ENCODE peak calls at places on chromosomes 4 and X, in five cellular contexts. C, Y, T, P and Q are unnamed samples.

GRCh38 chrX:18410038-18410437 is 15.4 kb upstream of the CDKL5 start:
- DNase-seq in T (peak), C (no peak), P (no peak), Y (no peak), Q (no peak)

GRCh38 chrX:153611298-153612095 is 12.6 kb upstream of the CCNQ start:
- DNase-seq in P (no peak), Y (no peak), T (no peak), C (no peak), Q (no peak)

GRCh38 chr4:119795986-119796578 is 167.5 kb upstream of the PDE5A start:
- DNase-seq in Y (no peak), P (no peak), C (no peak), T (no peak), Q (no peak)

GRCh38 chrX:348461-349117 is 30.0 kb upstream of the GTPBP6 start:
- DNase-seq in T (no peak), C (no peak), Y (no peak), P (no peak), Q (no peak)

GRCh38 chr4:153116101-153116680 is 88.1 kb upstream of the TRIM2 start:
- DNase-seq in T (no peak), Y (peak), P (no peak), C (no peak), Q (no peak)

GRCh38 chr4:128979934-128980333 is 113.4 kb downstream of the SCLT1 start:
- DNase-seq in T (peak), P (no peak), C (no peak), Y (no peak), Q (no peak)

GRCh38 chrX:1357993-1358392 is 21.4 kb downstream of the IL3RA start:
- DNase-seq in T (no peak), P (no peak), C (no peak), Y (no peak), Q (no peak)

GRCh38 chr4:25258980-25259578 is 25.2 kb downstream of the PI4K2B start:
- DNase-seq in C (no peak), P (no peak), Y (no peak), T (peak), Q (no peak)

GRCh38 chr4:101292901-101293300 is 54.4 kb downstream of the PPP3CA start:
- DNase-seq in C (no peak), Y (no peak), P (no peak), T (no peak), Q (no peak)

GRCh38 chrX:150765782-150766350 is 72.7 kb downstream of the MTMR1 start:
- DNase-seq in Y (peak), C (no peak), T (no peak), P (no peak), Q (no peak)

GRCh38 chrX:150767475-150768131 is 74.4 kb downstream of the MTMR1 start:
- DNase-seq in P (no peak), T (peak), C (no peak), Y (peak), Q (no peak)

GRCh38 chrX:150765237-150765636 is 72.0 kb downstream of the MTMR1 start:
- DNase-seq in T (no peak), P (no peak), Y (no peak), C (no peak), Q (no peak)

GRCh38 chrX:150767045-150767395 is 73.8 kb downstream of the MTMR1 start:
- DNase-seq in P (no peak), C (no peak), T (no peak), Y (peak), Q (no peak)

DNA sequence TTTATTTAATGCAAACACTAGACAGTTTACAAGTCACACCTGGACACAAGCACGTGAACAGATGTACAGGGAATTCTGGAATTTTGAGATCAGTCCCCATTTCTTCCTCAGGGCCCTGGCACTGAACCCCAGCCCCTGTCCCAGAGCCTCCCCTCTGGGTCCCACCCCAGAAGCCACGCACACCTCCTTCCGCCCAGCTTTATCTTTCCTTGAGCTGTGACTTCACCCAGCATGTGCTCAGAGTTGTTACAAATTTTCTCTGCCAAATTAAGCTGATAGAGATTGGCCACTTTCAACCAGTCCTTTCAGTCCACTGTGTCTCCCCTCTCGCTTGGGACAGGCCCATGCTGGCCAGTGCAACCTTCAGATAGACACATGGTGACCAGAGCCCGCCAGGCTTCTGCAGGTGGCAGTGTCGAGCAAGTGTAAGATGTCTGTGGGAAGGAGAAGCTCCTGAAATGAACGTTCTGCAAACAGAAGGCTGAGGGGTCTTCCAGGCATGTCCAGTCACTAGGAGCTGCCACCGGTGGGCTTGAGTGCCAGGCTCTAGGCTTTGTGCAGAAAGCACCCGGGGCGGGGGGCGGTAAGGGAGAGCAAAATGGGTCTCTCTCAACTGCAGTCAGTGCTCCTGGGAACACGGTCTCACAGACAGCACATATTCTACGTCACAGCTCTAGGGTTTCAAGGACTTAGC is 73.3 kb downstream of the MTMR1 start:
- DNase-seq in C (no peak), Y (peak), P (peak), T (no peak), Q (no peak)
- TF ChIP-seq CTCF in C (no peak), Y (no peak), P (peak), T (no peak), Q (no peak)

DNA sequence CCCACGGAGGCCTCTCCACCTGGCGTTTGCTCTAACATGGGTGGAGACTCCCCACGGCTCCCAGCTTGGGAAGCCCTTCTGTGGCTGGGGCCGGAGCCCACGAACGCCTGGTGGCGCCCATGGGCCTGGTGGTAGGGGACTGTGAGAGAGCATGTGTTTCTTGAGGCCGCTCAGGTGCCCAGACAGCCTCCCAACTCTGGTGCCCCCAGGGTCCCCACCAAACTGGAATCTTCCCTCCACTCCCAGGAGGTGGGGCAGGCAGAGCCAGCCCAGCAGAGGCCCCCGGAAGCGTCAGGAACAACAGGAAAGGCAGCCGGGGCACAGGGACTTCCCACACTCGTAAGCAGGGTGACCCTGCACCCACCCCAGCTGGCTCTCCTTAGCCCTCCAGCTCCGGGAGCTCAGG is 33.3 kb upstream of the FGFR3 start:
- DNase-seq in Y (no peak), T (no peak), C (no peak), P (no peak), Q (no peak)
- TF ChIP-seq CTCF in Y (no peak), T (no peak), C (no peak), P (peak), Q (no peak)

DNA sequence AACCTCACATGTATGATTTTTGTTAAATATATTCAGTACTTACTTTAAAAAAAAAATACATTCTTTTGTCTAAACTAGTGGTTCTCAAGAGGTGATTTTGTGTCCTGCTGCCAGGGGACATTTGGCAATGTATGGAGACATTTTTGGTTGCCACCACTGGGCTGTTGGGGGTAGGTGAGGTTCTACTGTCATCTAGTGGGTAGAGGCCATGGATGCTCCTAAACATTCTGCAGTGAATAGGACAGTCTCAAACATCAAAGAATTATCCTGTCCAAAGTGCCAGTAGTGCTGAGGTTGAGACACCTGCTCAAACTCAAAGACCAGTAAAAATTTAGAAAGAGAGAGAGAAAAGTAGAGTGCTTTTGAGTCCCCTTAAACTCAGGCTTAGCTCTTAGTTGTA is 32.9 kb upstream of the PGM2 start:
- DNase-seq in P (no peak), Y (no peak), T (peak), C (no peak), Q (no peak)
- TF ChIP-seq CTCF in P (peak), Y (peak), T (peak), C (peak), Q (peak)

DNA sequence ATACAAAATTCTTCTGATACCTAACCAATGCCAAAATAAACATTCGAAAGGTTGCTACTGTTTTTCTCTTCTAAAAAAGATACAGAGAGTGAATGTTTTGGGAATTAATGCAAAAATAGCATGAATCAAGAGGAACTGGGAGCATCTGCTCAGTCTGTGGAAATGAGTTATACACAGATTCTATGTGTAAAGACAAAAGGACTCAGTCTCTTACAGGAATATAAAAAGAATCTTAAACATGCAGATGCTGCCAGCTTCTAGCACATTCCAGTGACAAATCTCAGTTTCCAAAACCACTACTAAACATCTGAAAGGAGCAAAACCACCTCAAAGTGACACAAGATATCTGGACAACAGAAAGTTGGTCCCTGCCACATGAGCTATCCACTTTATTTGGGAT is 55.0 kb downstream of the PAPSS1 start:
- DNase-seq in Y (no peak), P (no peak), C (no peak), T (no peak), Q (no peak)
- TF ChIP-seq CTCF in Y (no peak), P (no peak), C (no peak), T (no peak), Q (no peak)

DNA sequence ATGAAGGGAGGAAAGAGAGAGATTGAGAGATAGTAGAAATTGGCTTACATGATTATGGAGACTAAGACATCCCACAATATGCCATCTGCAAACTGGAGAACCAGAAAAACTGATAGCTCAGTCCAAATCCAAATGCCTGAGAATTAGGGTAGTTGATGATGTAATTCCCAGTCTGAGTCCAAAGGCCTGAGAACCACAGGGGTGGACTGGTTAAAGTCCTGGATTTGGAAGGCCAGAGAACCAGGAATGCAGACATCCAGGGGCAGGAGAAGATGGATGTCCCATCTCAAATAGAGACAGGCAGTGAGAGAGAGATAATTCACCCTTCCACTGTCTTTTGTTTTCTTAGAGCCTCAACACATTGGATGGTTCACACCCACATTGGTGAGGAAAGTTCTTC is 345.7 kb upstream of the SPANXN4 start:
- DNase-seq in Y (no peak), T (no peak), C (no peak), P (no peak), Q (no peak)
- TF ChIP-seq CTCF in Y (no peak), T (no peak), C (no peak), P (no peak), Q (no peak)

GRCh38 chrX:121333942-121334341 is 286.5 kb downstream of the GLUD2 start:
- DNase-seq in T (peak), P (no peak), Y (no peak), C (no peak), Q (no peak)
- TF ChIP-seq CTCF in T (no peak), P (peak), Y (no peak), C (no peak), Q (no peak)

GRCh38 chr4:184439856-184440592 is 34.3 kb downstream of the IRF2 start:
- DNase-seq in Y (no peak), C (peak), T (no peak), P (no peak), Q (no peak)
- TF ChIP-seq CTCF in Y (no peak), C (no peak), T (no peak), P (no peak), Q (no peak)

DNA sequence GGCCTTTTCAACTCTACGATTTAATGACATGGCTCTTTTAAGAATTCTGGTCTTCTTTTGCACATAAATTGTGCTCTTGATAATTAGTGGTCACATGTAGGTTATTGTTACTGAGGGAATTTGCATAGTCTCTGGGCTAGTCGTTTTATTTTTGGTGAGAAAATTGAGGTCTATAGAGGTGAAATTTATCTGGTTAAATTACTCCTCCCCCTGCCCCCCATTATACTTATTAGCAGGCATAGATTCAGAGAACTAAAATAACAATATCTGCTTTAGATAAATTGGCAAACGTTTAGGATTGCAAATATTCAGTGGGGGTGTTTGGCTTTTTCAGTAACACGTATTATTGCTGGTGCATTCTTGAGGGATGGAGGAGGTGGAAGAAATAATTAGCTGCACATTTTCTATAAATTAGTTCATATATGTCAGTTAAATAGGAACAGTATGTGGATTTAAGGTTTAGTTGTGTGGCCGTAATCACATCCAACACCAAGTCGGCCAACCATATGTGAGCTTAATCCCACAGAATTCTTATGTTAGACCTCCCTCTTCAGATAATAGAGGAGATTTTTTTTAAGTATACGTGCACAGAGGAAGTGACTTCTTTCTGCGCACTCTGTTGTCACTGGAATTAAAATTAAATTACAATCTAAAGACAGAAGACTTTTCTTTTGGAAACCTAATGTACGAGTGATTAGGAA is 1.9 kb downstream of the SEPTIN11 start:
- DNase-seq in Y (no peak), T (no peak), C (no peak), P (no peak), Q (no peak)
- TF ChIP-seq CTCF in Y (no peak), T (no peak), C (no peak), P (no peak), Q (no peak)

GRCh38 chrX:102063445-102064074 is 61.9 kb upstream of the TCEAL2 start:
- DNase-seq in T (no peak), Y (no peak), P (no peak), C (no peak), Q (no peak)

GRCh38 chrX:102067966-102068723 is 57.3 kb upstream of the TCEAL2 start:
- DNase-seq in Y (no peak), P (no peak), T (peak), C (no peak), Q (no peak)
- TF ChIP-seq CTCF in Y (no peak), P (peak), T (peak), C (peak), Q (peak)